ENCODE peak calls at places on chromosome 10, in seven cellular contexts. A is breast epithelium, X is prostate gland, R is GM12878, O is suprapubic skin, L is body of pancreas, F is heart left ventricle. G is an unnamed sample.

GRCh38 chr10:101141622-101142532 is 10.8 kb downstream of the TLX1 start:
- DNase-seq in F (peak; percentile 69), A (peak; percentile 57), X (peak; percentile 70), L (peak; percentile 84), R (peak; percentile 4), O (no peak), G (peak; percentile 45)

GRCh38 chr10:77898323-77899079 is 28.1 kb downstream of the DLG5 start:
- DNase-seq in X (peak; percentile 93), F (no peak), R (no peak), L (peak; percentile 57), A (peak; percentile 92), O (no peak), G (no peak)

GRCh38 chr10:103544657-103545310 is 51.3 kb downstream of the NEURL1 start:
- DNase-seq in L (no peak), F (no peak), A (no peak), O (peak; percentile 28), R (no peak), X (no peak), G (no peak)

GRCh38 chr10:59175538-59176240 is 754 bp upstream of the PHYHIPL start:
- DNase-seq in R (no peak), F (no peak), O (no peak), X (peak; percentile 8), A (no peak), L (peak; percentile 29), G (no peak)

GRCh38 chr10:43124574-43125273 is 13.5 kb upstream of the CSGALNACT2 start:
- DNase-seq in F (no peak), L (no peak), X (no peak), R (no peak), A (no peak), O (peak; percentile 31), G (no peak)

GRCh38 chr10:36721851-36722250 is 403.5 kb upstream of the ANKRD30A start:
- DNase-seq in F (no peak), X (no peak), A (no peak), R (no peak), O (no peak), L (no peak), G (no peak)

GRCh38 chr10:72692057-72692891 is at the start of gene MCU:
- DNase-seq in R (no peak), F (peak; percentile 95), X (peak; percentile 97), L (peak; percentile 97), A (peak; percentile 95), O (peak; percentile 95), G (peak; percentile 97)

GRCh38 chr10:117541909-117542705 is 439 bp upstream of the EMX2 start:
- DNase-seq in A (no peak), R (no peak), X (no peak), O (peak; percentile 91), F (no peak), L (no peak), G (peak; percentile 66)

GRCh38 chr10:97676770-97677581 is 10.1 kb downstream of the AVPI1 start:
- DNase-seq in X (no peak), L (peak; percentile 47), A (no peak), O (no peak), R (no peak), F (no peak), G (no peak)

GRCh38 chr10:131312261-131312801 is 810 bp upstream of the TCERG1L start:
- DNase-seq in O (no peak), L (peak; percentile 27), R (no peak), A (no peak), X (no peak), F (no peak), G (no peak)

GRCh38 chr10:105785721-105786120 is 1144.6 kb downstream of the SORCS3 start:
- DNase-seq in X (no peak), R (no peak), L (no peak), O (no peak), F (no peak), A (no peak), G (no peak)

GRCh38 chr10:124653811-124654651 is 90.1 kb downstream of the FAM53B start:
- DNase-seq in L (no peak), R (no peak), F (peak; percentile 59), O (no peak), X (peak; percentile 28), A (no peak), G (no peak)

GRCh38 chr10:5971315-5971832 is 6.0 kb downstream of the IL15RA start:
- DNase-seq in F (no peak), X (no peak), R (no peak), O (peak; percentile 54), A (peak; percentile 18), L (peak; percentile 86), G (peak; percentile 24)

GRCh38 chr10:47021850-47022249 is 110.6 kb downstream of the PTPN20 start:
- DNase-seq in A (no peak), X (no peak), F (no peak), L (no peak), R (no peak), O (no peak), G (no peak)

GRCh38 chr10:100829103-100829870 is 83.5 kb upstream of the SLF2 start:
- DNase-seq in R (no peak), A (no peak), X (no peak), O (no peak), F (no peak), L (no peak), G (no peak)

GRCh38 chr10:14439451-14440259 is 108.9 kb upstream of the FRMD4A start:
- DNase-seq in O (no peak), F (no peak), A (no peak), R (no peak), L (no peak), X (no peak), G (no peak)

GRCh38 chr10:29119374-29119773 is 169.5 kb upstream of the LYZL1 start:
- DNase-seq in F (peak; percentile 27), O (no peak), X (no peak), A (no peak), R (no peak), L (peak; percentile 43), G (no peak)

GRCh38 chr10:51654918-51655317 is 44.5 kb downstream of the CSTF2T start:
- DNase-seq in A (no peak), O (no peak), F (no peak), L (no peak), X (no peak), R (no peak), G (no peak)

GRCh38 chr10:29702288-29703164 is 67.8 kb upstream of the SVIL start:
- DNase-seq in F (no peak), O (no peak), L (no peak), X (no peak), A (no peak), R (no peak), G (no peak)

GRCh38 chr10:3213758-3214545 is 41.4 kb upstream of the PITRM1 start:
- DNase-seq in A (no peak), R (no peak), O (peak; percentile 33), X (no peak), L (no peak), F (no peak), G (no peak)

DNA sequence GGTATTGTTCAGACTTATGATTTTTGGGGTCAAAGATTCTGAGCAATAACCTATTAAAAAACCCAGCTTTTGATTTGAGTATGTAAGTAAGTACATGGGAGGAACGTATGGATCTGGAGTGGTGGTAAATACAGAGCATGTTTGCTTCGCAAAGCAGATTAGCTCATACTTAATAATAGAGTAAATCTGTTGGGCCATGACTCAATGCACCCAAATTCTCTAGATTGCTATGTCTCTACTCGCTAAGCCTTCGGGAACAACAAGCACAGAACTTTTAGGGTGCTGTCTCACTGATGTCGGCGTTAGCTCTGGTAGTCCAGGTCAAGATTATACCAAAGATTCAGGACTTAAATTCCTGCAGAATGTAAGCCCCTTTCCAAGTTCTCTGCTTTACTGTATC is 801 bp upstream of the MINPP1 start:
- DNase-seq in R (no peak), F (no peak), O (no peak), A (no peak), X (no peak), L (no peak), G (no peak)
- H3K27ac ChIP-seq in R (no peak overlapping the region), F (peak overlapping the region; percentile 88), O (peak overlapping the region; percentile 77), A (peak overlapping the region; percentile 92), X (no peak overlapping the region), L (no peak overlapping the region), G (peak overlapping the region; percentile 77)

GRCh38 chr10:48670978-48671913 is 13.4 kb upstream of the WDFY4 start:
- DNase-seq in R (no peak), O (no peak), F (no peak), A (no peak), L (no peak), X (no peak), G (no peak)
- TF ChIP-seq POLR2A in R (peak; percentile 80), O (no peak), F (no peak), A (no peak), L (no peak), X (no peak), G (no peak)

GRCh38 chr10:1372212-1372611 is 316.0 kb downstream of the WDR37 start:
- DNase-seq in L (no peak), A (no peak), O (no peak), X (no peak), F (no peak), R (no peak), G (no peak)
- H3K4me1 ChIP-seq in L (no peaks in the 10 kb centered on the region), A (no peaks in the 10 kb centered on the region), O (peaks cover 4% of the 10 kb centered on the region), X (no peaks in the 10 kb centered on the region), F (no peaks in the 10 kb centered on the region), R (no peaks in the 10 kb centered on the region), G (no peaks in the 10 kb centered on the region)

GRCh38 chr10:132973903-132974241 is 31.5 kb upstream of the CFAP46 start:
- DNase-seq in L (peak; percentile 6), A (no peak), R (no peak), O (no peak), F (no peak), X (no peak), G (no peak)
- H3K27ac ChIP-seq in L (no peak overlapping the region), A (no peak overlapping the region), R (no peak overlapping the region), O (no peak overlapping the region), F (no peak overlapping the region), X (no peak overlapping the region), G (no peak overlapping the region)

GRCh38 chr10:62655337-62655994 is 149.1 kb upstream of the ADO start:
- DNase-seq in A (no peak), R (peak; percentile 95), O (no peak), F (no peak), L (no peak), X (no peak), G (no peak)
- TF ChIP-seq POLR2A in A (no peak), R (peak; percentile 36), O (no peak), F (no peak), L (no peak), X (no peak), G (no peak)

GRCh38 chr10:11162828-11163599 is 145.3 kb downstream of the CELF2 start:
- DNase-seq in A (peak; percentile 72), X (no peak), O (peak; percentile 79), R (peak; percentile 93), L (no peak), F (peak; percentile 44), G (peak; percentile 27)
- H3K4me1 ChIP-seq in A (no peaks in the 10 kb centered on the region), X (no peaks in the 10 kb centered on the region), O (peaks cover 42% of the 10 kb centered on the region), R (peaks cover 28% of the 10 kb centered on the region), L (peaks cover 12% of the 10 kb centered on the region), F (peaks cover 23% of the 10 kb centered on the region), G (peaks cover 44% of the 10 kb centered on the region)

G was measured in gastrocnemius medialis.